ENCODE peak calls at places on chromosome 16, in six cellular contexts. F, H, R, O, T and S are unnamed samples.

GRCh38 chr16:22075043-22075757 is 17.1 kb upstream of the VWA3A start:
- DNase-seq in O (no peak), F (no peak), R (no peak), H (no peak), T (no peak), S (no peak)

GRCh38 chr16:1773703-1774455 is 945 bp upstream of the MRPS34 start:
- DNase-seq in F (no peak), H (no peak), R (no peak), T (no peak), O (peak), S (no peak)

GRCh38 chr16:4290236-4290830 is 17.5 kb upstream of the TFAP4 start:
- DNase-seq in F (no peak), O (no peak), T (no peak), H (peak), R (no peak), S (no peak)

GRCh38 chr16:70407811-70408274 is 31.1 kb downstream of the ST3GAL2 start:
- DNase-seq in R (no peak), F (no peak), T (no peak), O (peak), H (no peak), S (no peak)

GRCh38 chr16:17078950-17079631 is 391.7 kb downstream of the XYLT1 start:
- DNase-seq in R (no peak), T (no peak), O (no peak), H (no peak), F (no peak), S (no peak)

GRCh38 chr16:9007177-9007794 is 43.6 kb upstream of the USP7 start:
- DNase-seq in T (no peak), F (no peak), R (no peak), H (no peak), O (no peak), S (no peak)

GRCh38 chr16:89555265-89555664 is 5.2 kb upstream of the RPL13 start:
- DNase-seq in R (no peak), O (no peak), T (no peak), H (no peak), F (no peak), S (no peak)

GRCh38 chr16:20997147-20997546 is 96.6 kb downstream of the LYRM1 start:
- DNase-seq in F (no peak), O (no peak), R (no peak), T (no peak), H (no peak), S (no peak)

GRCh38 chr16:53084736-53085538 is 30.1 kb downstream of the CHD9 start:
- DNase-seq in H (no peak), O (no peak), R (no peak), T (no peak), F (no peak), S (no peak)

GRCh38 chr16:64121473-64121872 is 1000.4 kb downstream of the CDH11 start:
- DNase-seq in H (no peak), F (no peak), R (no peak), O (no peak), T (no peak), S (no peak)

GRCh38 chr16:56862776-56863175 is 2.2 kb upstream of the SLC12A3 start:
- DNase-seq in R (no peak), O (peak), F (no peak), T (no peak), H (no peak), S (no peak)

GRCh38 chr16:30941600-30942420 is 7.1 kb upstream of the ORAI3 start:
- DNase-seq in T (no peak), O (peak), F (peak), H (no peak), R (peak), S (no peak)

GRCh38 chr16:24372824-24373223 is 116.7 kb downstream of the CACNG3 start:
- DNase-seq in H (no peak), O (no peak), R (no peak), F (no peak), T (peak), S (no peak)

GRCh38 chr16:5604770-5605169 is 507.2 kb upstream of the EEF2KMT start:
- DNase-seq in R (no peak), H (no peak), O (peak), T (peak), F (no peak), S (no peak)

GRCh38 chr16:69365901-69366300 is 14.3 kb upstream of the TMED6 start:
- DNase-seq in T (peak), F (no peak), R (no peak), O (no peak), H (no peak), S (no peak)

GRCh38 chr16:90018297-90019200 is 707 bp downstream of the DBNDD1 start:
- DNase-seq in R (no peak), T (no peak), F (no peak), H (no peak), O (no peak), S (no peak)

GRCh38 chr16:50303605-50304466 is 37.5 kb downstream of the ADCY7 start:
- DNase-seq in T (no peak), O (no peak), F (no peak), R (no peak), H (peak), S (no peak)

GRCh38 chr16:66335704-66336329 is 30.7 kb upstream of the CDH5 start:
- DNase-seq in F (no peak), H (no peak), O (no peak), T (peak), R (no peak), S (peak)

GRCh38 chr16:22638393-22639206 is 127.9 kb downstream of the NPIPB5 start:
- DNase-seq in R (no peak), O (no peak), F (no peak), T (no peak), H (peak), S (no peak)

GRCh38 chr16:27684047-27684446 is 134.1 kb downstream of the KATNIP start:
- DNase-seq in T (no peak), R (no peak), H (no peak), F (no peak), O (no peak), S (no peak)

GRCh38 chr16:2296662-2297505 is 29.0 kb upstream of the RNPS1 start:
- DNase-seq in F (no peak), T (no peak), R (no peak), O (peak), H (peak), S (no peak)

GRCh38 chr16:80611171-80611929 is 70.6 kb downstream of the DYNLRB2 start:
- DNase-seq in T (no peak), O (no peak), F (no peak), H (no peak), R (no peak), S (no peak)

GRCh38 chr16:11679250-11679649 is 11.0 kb downstream of the SNN start:
- DNase-seq in R (no peak), F (no peak), H (no peak), T (no peak), O (no peak), S (no peak)

GRCh38 chr16:82782715-82783251 is 156.0 kb downstream of the CDH13 start:
- DNase-seq in T (no peak), O (no peak), F (no peak), H (no peak), R (no peak), S (no peak)

GRCh38 chr16:85017151-85017550 is 5.8 kb upstream of the ZDHHC7 start:
- DNase-seq in R (no peak), F (no peak), H (no peak), T (no peak), O (no peak), S (no peak)

GRCh38 chr16:23679274-23679985 is 741 bp downstream of the PLK1 start:
- DNase-seq in O (peak), F (no peak), H (no peak), T (no peak), R (no peak), S (no peak)

GRCh38 chr16:50245417-50246298 is 20.7 kb upstream of the ADCY7 start:
- DNase-seq in T (no peak), R (no peak), F (peak), O (peak), H (no peak), S (no peak)

GRCh38 chr16:75225678-75226515 is 7.1 kb downstream of the CTRB1 start:
- DNase-seq in R (no peak), H (no peak), F (no peak), O (no peak), T (no peak), S (no peak)

GRCh38 chr16:15574614-15574948 is 68.4 kb downstream of the MARF1 start:
- DNase-seq in O (no peak), F (no peak), T (no peak), H (no peak), R (no peak), S (no peak)

GRCh38 chr16:10078541-10078949 is 103.7 kb downstream of the GRIN2A start:
- DNase-seq in F (no peak), O (no peak), R (no peak), H (no peak), T (no peak), S (no peak)

GRCh38 chr16:19698480-19699465 is 19.3 kb downstream of the KNOP1 start:
- DNase-seq in R (no peak), H (no peak), O (no peak), T (no peak), F (no peak), S (no peak)

GRCh38 chr16:15903960-15904359 is 15.6 kb upstream of the CEP20 start:
- DNase-seq in H (no peak), R (no peak), F (no peak), O (no peak), T (no peak), S (no peak)

GRCh38 chr16:1520461-1520860 is 13.0 kb upstream of the TMEM204 start:
- DNase-seq in O (no peak), R (no peak), H (no peak), F (no peak), T (no peak), S (no peak)

GRCh38 chr16:1051446-1051845 is 21.1 kb upstream of the SSTR5 start:
- DNase-seq in T (no peak), F (no peak), R (no peak), O (no peak), H (no peak), S (no peak)

GRCh38 chr16:29825145-29826044 is 5.1 kb downstream of the MVP start:
- DNase-seq in O (no peak), H (no peak), F (no peak), R (no peak), T (no peak), S (no peak)

GRCh38 chr16:86379505-86379846 is 130.9 kb upstream of the FOXF1 start:
- DNase-seq in R (no peak), O (no peak), H (no peak), T (no peak), F (no peak), S (no peak)

GRCh38 chr16:89364603-89365002 is 125.8 kb downstream of the ANKRD11 start:
- DNase-seq in F (no peak), T (peak), R (no peak), O (no peak), H (no peak), S (no peak)

GRCh38 chr16:66309-67182 is 5.9 kb downstream of the RHBDF1 start:
- DNase-seq in H (no peak), O (no peak), T (no peak), F (no peak), R (no peak), S (no peak)